ENCODE peak calls at places on chromosome 10, in eight cellular contexts. X, G, U, F, H, Z, V and E are unnamed samples.

GRCh38 chr10:67079126-67079525 is 153.3 kb downstream of the LRRTM3 start:
- DNase-seq in X (no peak), G (no peak), U (no peak), F (no peak), H (no peak), Z (no peak), V (no peak), E (no peak)

GRCh38 chr10:78250313-78251040 is 216.8 kb downstream of the RPS24 start:
- DNase-seq in X (no peak), G (no peak), U (no peak), F (no peak), H (no peak), Z (no peak), V (no peak), E (no peak)

GRCh38 chr10:22335204-22335956 is 9.9 kb upstream of the SPAG6 start:
- DNase-seq in X (no peak), G (no peak), U (no peak), F (no peak), H (no peak), Z (no peak), V (peak), E (no peak)

GRCh38 chr10:47253651-47254375 is 46.2 kb upstream of the GDF10 start:
- DNase-seq in X (peak), G (no peak), U (no peak), F (no peak), H (peak), Z (no peak), V (no peak), E (no peak)

GRCh38 chr10:61804414-61804813 is 97.1 kb upstream of the ARID5B start:
- DNase-seq in X (no peak), G (no peak), U (peak), F (no peak), H (no peak), Z (no peak), V (no peak), E (no peak)

GRCh38 chr10:109018892-109019507 is 904.3 kb downstream of the XPNPEP1 start:
- DNase-seq in X (no peak), G (no peak), U (no peak), F (no peak), H (no peak), Z (no peak), V (no peak), E (no peak)

GRCh38 chr10:77508076-77508475 is 129.5 kb downstream of the KCNMA1 start:
- DNase-seq in X (no peak), G (no peak), U (no peak), F (no peak), H (no peak), Z (no peak), V (no peak), E (no peak)

GRCh38 chr10:59536151-59536550 is 173.5 kb downstream of the SLC16A9 start:
- DNase-seq in X (peak), G (no peak), U (no peak), F (no peak), H (no peak), Z (no peak), V (no peak), E (peak)

GRCh38 chr10:133442191-133442966 is 11.4 kb upstream of the SCART1 start:
- DNase-seq in X (no peak), G (no peak), U (no peak), F (no peak), H (no peak), Z (no peak), V (no peak), E (no peak)

GRCh38 chr10:8037941-8038894 is 16.3 kb upstream of the GATA3 start:
- DNase-seq in X (no peak), G (no peak), U (no peak), F (no peak), H (no peak), Z (no peak), V (no peak), E (no peak)